ENCODE peak calls at places on chromosomes 5 and 9, in six cellular contexts. T is activated CD4-positive, alpha-beta T cell treated with anti-CD3 and anti-CD28 coated beads for 24 hours; X is naive thymus-derived CD8-positive, alpha-beta T cell; W is cardiac fibroblast; D is keratinocyte; Z is AG04450. H is an unnamed sample.

GRCh38 chr5:150257424-150257823 is 32.1 kb downstream of the CAMK2A start:
- DNase-seq in W (no peak), T (no peak), X (no peak), Z (no peak), D (no peak), H (no peak)

GRCh38 chr5:6464441-6464840 is 15.8 kb downstream of the UBE2QL1 start:
- DNase-seq in Z (no peak), W (no peak), X (no peak), T (no peak), D (no peak), H (no peak)

GRCh38 chr5:132322266-132322665 is 28.1 kb downstream of the SLC22A4 start:
- DNase-seq in X (no peak), T (no peak), W (no peak), D (no peak), Z (no peak), H (no peak)

GRCh38 chr9:13726746-13727145 is 447.3 kb upstream of the MPDZ start:
- DNase-seq in Z (no peak), W (no peak), T (no peak), D (no peak), X (no peak), H (no peak)

GRCh38 chr5:151820903-151821302 is 49.1 kb downstream of the G3BP1 start:
- DNase-seq in X (no peak), Z (no peak), D (no peak), W (no peak), T (no peak), H (no peak)

GRCh38 chr5:43432486-43433365 is 20.5 kb upstream of the CCL28 start:
- DNase-seq in Z (no peak), W (peak), T (no peak), D (peak), X (no peak), H (no peak)

GRCh38 chr5:148970876-148971275 is 92.0 kb downstream of the SH3TC2 start:
- DNase-seq in Z (no peak), X (no peak), D (no peak), T (no peak), W (no peak), H (no peak)

GRCh38 chr9:77514886-77515711 is 133.0 kb downstream of the GNA14 start:
- DNase-seq in W (peak), X (no peak), Z (no peak), T (no peak), D (no peak), H (no peak)

GRCh38 chr9:89234636-89235035 is 56.0 kb upstream of the SHC3 start:
- DNase-seq in Z (no peak), D (no peak), T (peak), W (peak), X (no peak), H (no peak)

GRCh38 chr5:80125962-80126480 is 90.9 kb downstream of the THBS4 start:
- DNase-seq in X (no peak), W (peak), D (peak), Z (no peak), T (no peak), H (no peak)

GRCh38 chr9:126055386-126055785 is 271.2 kb upstream of the MVB12B start:
- DNase-seq in T (no peak), Z (no peak), W (peak), D (no peak), X (no peak), H (peak)

GRCh38 chr5:126865299-126865698 is 88.4 kb downstream of the LMNB1 start:
- DNase-seq in Z (peak), W (peak), D (no peak), X (no peak), T (no peak), H (no peak)

GRCh38 chr5:128782446-128782845 is 182.8 kb upstream of the SLC27A6 start:
- DNase-seq in W (peak), X (no peak), Z (peak), D (no peak), T (no peak), H (peak)

GRCh38 chr5:179777909-179778308 is 15.9 kb upstream of the LTC4S start:
- DNase-seq in W (no peak), T (no peak), D (no peak), Z (no peak), X (no peak), H (no peak)

GRCh38 chr5:1118738-1119137 is 6.9 kb upstream of the SLC12A7 start:
- DNase-seq in T (no peak), W (no peak), Z (no peak), D (no peak), X (no peak), H (peak)

GRCh38 chr9:109254317-109254716 is 66.5 kb downstream of the EPB41L4B start:
- DNase-seq in Z (peak), W (peak), X (no peak), D (no peak), T (no peak), H (no peak)

GRCh38 chr5:43997647-43998251 is 391.5 kb downstream of the FGF10 start:
- DNase-seq in Z (peak), T (no peak), D (no peak), W (peak), X (no peak), H (no peak)

GRCh38 chr5:145965804-145966203 is 29.4 kb downstream of the SH3RF2 start:
- DNase-seq in X (no peak), Z (no peak), D (no peak), W (peak), T (no peak), H (no peak)

GRCh38 chr9:98021306-98022040 is 35.1 kb upstream of the NANS start:
- DNase-seq in W (no peak), T (no peak), X (no peak), Z (no peak), D (no peak), H (no peak)

GRCh38 chr9:123606141-123606540 is 250.1 kb downstream of the CRB2 start:
- DNase-seq in W (no peak), Z (no peak), T (no peak), X (no peak), D (no peak), H (no peak)

GRCh38 chr5:178762960-178763359 is 32.5 kb upstream of the ZNF354A start:
- DNase-seq in Z (no peak), X (no peak), D (no peak), W (no peak), T (no peak), H (no peak)

GRCh38 chr9:136045595-136046554 is 49.2 kb downstream of the NACC2 start:
- DNase-seq in D (no peak), Z (no peak), X (no peak), T (no peak), W (peak), H (peak)

GRCh38 chr9:107592439-107592838 is 102.9 kb upstream of the KLF4 start:
- DNase-seq in D (no peak), X (no peak), T (no peak), W (no peak), Z (no peak), H (no peak)

GRCh38 chr9:128323192-128323730 is 622 bp downstream of the COQ4 start:
- DNase-seq in T (no peak), Z (no peak), X (no peak), W (no peak), D (no peak), H (no peak)

GRCh38 chr9:2826291-2826690 is 17.6 kb downstream of the PUM3 start:
- DNase-seq in X (no peak), Z (no peak), D (no peak), W (no peak), T (no peak), H (no peak)

GRCh38 chr9:131008909-131009618 is at the start of gene LAMC3:
- DNase-seq in Z (no peak), W (peak), T (no peak), X (no peak), D (no peak), H (no peak)

GRCh38 chr5:82991678-82992323 is 85.4 kb downstream of the TMEM167A start:
- DNase-seq in T (no peak), Z (no peak), W (no peak), D (no peak), X (no peak), H (no peak)

H was measured in sigmoid colon.